ENCODE peak calls at places on chromosomes 6 and 20, in eight cellular contexts. V, Z, O, R, A, B, S and Y are unnamed samples.

GRCh38 chr6:89436226-89436625 is 3.3 kb downstream of the ANKRD6 start:
- DNase-seq in S (no peak), V (no peak), A (no peak), R (no peak), O (no peak), Z (no peak), B (no peak), Y (no peak)

GRCh38 chr6:52929321-52930164 is 20.0 kb upstream of the GSTA3 start:
- DNase-seq in V (peak; percentile 78), R (no peak), Z (no peak), B (no peak), O (peak; percentile 15), S (no peak), A (peak; percentile 49), Y (no peak)

GRCh38 chr6:105781248-105781647 is 304.9 kb upstream of the PRDM1 start:
- DNase-seq in V (no peak), O (no peak), S (no peak), A (no peak), R (no peak), B (no peak), Z (no peak), Y (no peak)

GRCh38 chr6:54002118-54002517 is 109.1 kb upstream of the MLIP start:
- DNase-seq in Z (no peak), A (no peak), O (no peak), R (no peak), V (no peak), S (no peak), B (no peak), Y (no peak)

GRCh38 chr20:47875302-47876025 is 90.2 kb upstream of the SULF2 start:
- DNase-seq in A (no peak), R (no peak), S (no peak), O (peak; percentile 7), V (no peak), B (no peak), Z (no peak), Y (no peak)

GRCh38 chr20:32603046-32603726 is 18.1 kb upstream of the NOL4L start:
- DNase-seq in A (peak; percentile 63), S (no peak), R (peak; percentile 26), V (no peak), Z (peak; percentile 84), O (no peak), B (no peak), Y (peak; percentile 64)

GRCh38 chr6:51934098-51934497 is 153.3 kb downstream of the PKHD1 start:
- DNase-seq in R (peak; percentile 40), B (no peak), O (no peak), V (no peak), S (no peak), Z (peak; percentile 10), A (no peak), Y (no peak)

GRCh38 chr20:25238319-25239037 is 9.4 kb upstream of the PYGB start:
- DNase-seq in S (no peak), B (no peak), A (no peak), O (no peak), R (no peak), Z (no peak), V (no peak), Y (no peak)

GRCh38 chr6:31949926-31950548 is 4.1 kb downstream of the CFB start:
- DNase-seq in Z (no peak), V (no peak), R (no peak), S (no peak), B (no peak), O (no peak), A (no peak), Y (no peak)

GRCh38 chr6:161166677-161167076 is 107.2 kb downstream of the AGPAT4 start:
- DNase-seq in O (no peak), S (no peak), V (no peak), A (no peak), Z (no peak), R (no peak), B (no peak), Y (no peak)

GRCh38 chr20:62882426-62882825 is 20.8 kb upstream of the TCFL5 start:
- DNase-seq in B (no peak), A (no peak), Z (no peak), S (no peak), R (no peak), O (no peak), V (no peak), Y (no peak)

GRCh38 chr6:21946298-21946783 is 350.5 kb downstream of the PRL start:
- DNase-seq in Z (no peak), B (no peak), A (no peak), R (no peak), O (no peak), V (peak; percentile 98), S (no peak), Y (no peak)

GRCh38 chr6:38436726-38437465 is 202.8 kb downstream of the BTBD9 start:
- DNase-seq in B (no peak), O (peak; percentile 12), Z (no peak), A (no peak), R (no peak), V (no peak), S (no peak), Y (no peak)

GRCh38 chr6:143176090-143177021 is 115.7 kb downstream of the AIG1 start:
- DNase-seq in A (no peak), V (peak; percentile 89), B (no peak), S (no peak), Z (no peak), O (no peak), R (no peak), Y (no peak)

GRCh38 chr20:49979030-49979832 is 3.5 kb upstream of the SNAI1 start:
- DNase-seq in Z (peak; percentile 69), B (peak; percentile 35), O (no peak), V (no peak), A (peak; percentile 48), S (peak; percentile 75), R (peak; percentile 56), Y (peak; percentile 69)

GRCh38 chr6:80744213-80744612 is 637.7 kb downstream of the BCKDHB start:
- DNase-seq in S (no peak), B (no peak), O (no peak), R (no peak), V (no peak), Z (no peak), A (no peak), Y (no peak)
- H3K4me3 ChIP-seq in S (no peak overlapping the region), B (no peak overlapping the region), O (no peak overlapping the region), R (no peak overlapping the region), V (no peak overlapping the region), Z (no peak overlapping the region), A (no peak overlapping the region), Y (no peak overlapping the region)

DNA sequence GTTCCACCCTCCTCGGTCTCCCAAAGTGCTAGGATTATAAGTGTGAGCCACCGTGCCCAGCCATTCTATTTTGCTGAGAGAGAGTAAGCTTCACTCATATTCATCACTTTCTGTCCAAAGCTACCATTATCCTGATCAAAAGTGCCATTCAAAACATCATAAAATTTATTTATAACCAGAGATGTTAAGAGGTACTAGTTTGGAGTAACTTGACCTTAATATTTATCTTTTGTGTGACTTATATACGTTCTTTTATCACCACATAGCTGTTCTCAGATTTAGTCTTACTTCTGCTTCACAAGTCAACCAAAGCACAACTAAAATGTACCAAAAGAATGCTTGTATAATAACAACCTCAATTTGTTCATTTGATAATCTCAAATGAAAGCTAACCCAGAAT is 18.1 kb downstream of the AKIRIN2 start:
- DNase-seq in O (no peak), Z (no peak), S (no peak), B (no peak), V (no peak), A (no peak), R (no peak), Y (no peak)
- TF ChIP-seq CTCF in O (no peak), Z (no peak), S (no peak), B (no peak), V (no peak), A (no peak), R (no peak), Y (no peak)

GRCh38 chr6:163180874-163181541 is 233.5 kb upstream of the QKI start:
- DNase-seq in V (no peak), O (no peak), R (peak; percentile 9), S (peak; percentile 89), Z (no peak), A (peak; percentile 69), B (peak; percentile 83), Y (no peak)

GRCh38 chr6:163182696-163183095 is 231.8 kb upstream of the QKI start:
- DNase-seq in S (no peak), V (no peak), B (no peak), A (no peak), R (no peak), Z (no peak), O (no peak), Y (no peak)

GRCh38 chr6:163183791-163184190 is 230.7 kb upstream of the QKI start:
- DNase-seq in A (no peak), V (no peak), O (no peak), R (no peak), Z (no peak), S (no peak), B (no peak), Y (no peak)

GRCh38 chr6:163179721-163180120 is 234.8 kb upstream of the QKI start:
- DNase-seq in A (no peak), V (no peak), Z (no peak), R (no peak), S (no peak), B (no peak), O (no peak), Y (no peak)

DNA sequence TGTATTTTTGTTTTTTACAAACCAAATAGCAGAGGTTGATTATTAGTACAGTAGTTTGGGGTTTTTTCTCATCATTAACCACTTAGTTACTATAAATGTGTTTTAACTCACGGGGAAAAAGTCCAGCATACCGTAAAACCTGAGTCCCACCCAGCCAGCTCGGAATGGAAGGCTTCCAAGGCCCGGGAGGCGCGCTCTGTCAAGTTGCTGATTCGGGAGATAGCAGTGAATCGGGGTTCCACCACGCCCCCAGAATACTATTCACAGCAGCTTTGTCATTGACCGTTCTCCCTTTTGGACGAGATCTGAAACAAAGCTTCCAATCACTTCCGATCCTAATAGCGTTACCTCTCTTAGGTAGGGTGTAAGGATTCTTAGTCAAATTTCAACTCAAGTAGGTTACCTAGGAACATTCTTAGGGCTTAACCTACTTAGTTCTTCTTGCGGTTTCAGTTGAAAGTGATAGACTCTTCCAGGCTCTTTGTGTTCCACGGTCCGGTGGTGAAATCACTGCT is 232.8 kb upstream of the QKI start:
- DNase-seq in O (no peak), A (no peak), B (no peak), Z (no peak), V (no peak), S (no peak), R (no peak), Y (no peak)
- H3K4me3 ChIP-seq in O (no peak overlapping the region), A (no peak overlapping the region), B (peak overlapping the region; percentile 26), Z (no peak overlapping the region), V (no peak overlapping the region), S (no peak overlapping the region), R (no peak overlapping the region), Y (no peak overlapping the region)

GRCh38 chr6:108565893-108566292 is 5.2 kb downstream of the FOXO3 start:
- DNase-seq in V (peak; percentile 82), B (peak; percentile 57), S (no peak), O (no peak), Z (peak; percentile 76), A (no peak), R (peak; percentile 64), Y (peak; percentile 47)

GRCh38 chr6:108568101-108568500 is 7.4 kb downstream of the FOXO3 start:
- DNase-seq in V (no peak), R (no peak), S (no peak), O (no peak), A (no peak), Z (no peak), B (no peak), Y (no peak)

GRCh38 chr6:108566406-108566805 is 5.7 kb downstream of the FOXO3 start:
- DNase-seq in B (no peak), A (no peak), R (no peak), O (no peak), S (no peak), V (no peak), Z (no peak), Y (no peak)

GRCh38 chr6:108574457-108575149 is 13.9 kb downstream of the FOXO3 start:
- DNase-seq in A (no peak), B (no peak), O (no peak), V (no peak), R (no peak), Z (no peak), S (no peak), Y (no peak)

GRCh38 chr6:108570518-108570917 is 9.8 kb downstream of the FOXO3 start:
- DNase-seq in A (no peak), S (no peak), O (no peak), Z (no peak), V (no peak), B (no peak), R (peak; percentile 8), Y (no peak)
- TF ChIP-seq CTCF in A (no peak), S (peak; percentile 12), O (peak; percentile 21), Z (peak; percentile 62), V (no peak), B (no peak), R (no peak), Y (peak; percentile 10)